ENCODE peak calls at places on chromosomes 7 and 10, in seven cellular contexts. One of them, this sample, is unnamed.
A peak's percentile ranks its signal among the peaks of the same experiment; 100 is the strongest.

GRCh38 chr7:18086165-18087030 is 58.8 kb upstream of the PRPS1L1 start:
- DNase-seq in A673: no peak
- DNase-seq in cardiac fibroblast: peak; percentile 42
- DNase-seq in body of pancreas: peak; percentile 13
- DNase-seq in foreskin fibroblast: peak; percentile 30
- DNase-seq in foreskin keratinocyte: peak; percentile 8
- DNase-seq in endothelial cell: peak; percentile 17
- DNase-seq in this sample: no peak

GRCh38 chr7:21568762-21569161 is 25.9 kb downstream of the DNAH11 start:
- DNase-seq in A673: peak; percentile 27
- DNase-seq in cardiac fibroblast: no peak
- DNase-seq in body of pancreas: no peak
- DNase-seq in foreskin fibroblast: no peak
- DNase-seq in foreskin keratinocyte: no peak
- DNase-seq in endothelial cell: no peak
- DNase-seq in this sample: peak; percentile 39

GRCh38 chr10:11181996-11182395 is 164.3 kb downstream of the CELF2 start:
- DNase-seq in A673: no peak
- DNase-seq in cardiac fibroblast: no peak
- DNase-seq in body of pancreas: peak; percentile 69
- DNase-seq in foreskin fibroblast: no peak
- DNase-seq in foreskin keratinocyte: no peak
- DNase-seq in endothelial cell: no peak
- DNase-seq in this sample: no peak

GRCh38 chr7:26990268-26990667 is 105.5 kb downstream of the HOXA1 start:
- DNase-seq in A673: no peak
- DNase-seq in cardiac fibroblast: no peak
- DNase-seq in body of pancreas: no peak
- DNase-seq in foreskin fibroblast: peak; percentile 34
- DNase-seq in foreskin keratinocyte: peak; percentile 59
- DNase-seq in endothelial cell: no peak
- DNase-seq in this sample: no peak

GRCh38 chr10:75910032-75910431 is 478.6 kb downstream of the LRMDA start:
- DNase-seq in A673: peak; percentile 5
- DNase-seq in cardiac fibroblast: peak; percentile 65
- DNase-seq in body of pancreas: peak; percentile 27
- DNase-seq in foreskin fibroblast: peak; percentile 53
- DNase-seq in foreskin keratinocyte: peak; percentile 11
- DNase-seq in endothelial cell: no peak
- DNase-seq in this sample: peak; percentile 32

GRCh38 chr10:17216217-17216900 is 11.7 kb upstream of the VIM start:
- DNase-seq in A673: peak; percentile 94
- DNase-seq in cardiac fibroblast: peak; percentile 98
- DNase-seq in body of pancreas: peak; percentile 36
- DNase-seq in foreskin fibroblast: peak; percentile 95
- DNase-seq in foreskin keratinocyte: peak; percentile 98
- DNase-seq in endothelial cell: no peak
- DNase-seq in this sample: peak; percentile 92

GRCh38 chr10:1151071-1152033 is 95.2 kb downstream of the WDR37 start:
- DNase-seq in A673: no peak
- DNase-seq in cardiac fibroblast: no peak
- DNase-seq in body of pancreas: no peak
- DNase-seq in foreskin fibroblast: no peak
- DNase-seq in foreskin keratinocyte: peak; percentile 66
- DNase-seq in endothelial cell: no peak
- DNase-seq in this sample: no peak

GRCh38 chr7:78139335-78139734 is 340.8 kb downstream of the PHTF2 start:
- DNase-seq in A673: peak; percentile 25
- DNase-seq in cardiac fibroblast: no peak
- DNase-seq in body of pancreas: peak; percentile 8
- DNase-seq in foreskin fibroblast: peak; percentile 89
- DNase-seq in foreskin keratinocyte: peak; percentile 37
- DNase-seq in endothelial cell: no peak
- DNase-seq in this sample: no peak

GRCh38 chr10:11036424-11037011 is 18.8 kb downstream of the CELF2 start:
- DNase-seq in A673: peak; percentile 52
- DNase-seq in cardiac fibroblast: peak; percentile 69
- DNase-seq in body of pancreas: peak; percentile 63
- DNase-seq in foreskin fibroblast: peak; percentile 86
- DNase-seq in foreskin keratinocyte: peak; percentile 52
- DNase-seq in endothelial cell: peak; percentile 52
- DNase-seq in this sample: no peak

GRCh38 chr7:1946461-1947450 is 276.7 kb downstream of the ELFN1 start:
- DNase-seq in A673: no peak
- DNase-seq in cardiac fibroblast: no peak
- DNase-seq in body of pancreas: no peak
- DNase-seq in foreskin fibroblast: no peak
- DNase-seq in foreskin keratinocyte: no peak
- DNase-seq in endothelial cell: no peak
- DNase-seq in this sample: no peak

GRCh38 chr10:32489935-32490334 is 44.0 kb downstream of the CCDC7 start:
- DNase-seq in A673: no peak
- DNase-seq in cardiac fibroblast: no peak
- DNase-seq in body of pancreas: no peak
- DNase-seq in foreskin fibroblast: no peak
- DNase-seq in foreskin keratinocyte: peak; percentile 4
- DNase-seq in endothelial cell: no peak
- DNase-seq in this sample: no peak

GRCh38 chr7:147852833-147853232 is 737.7 kb upstream of the C7orf33 start:
- DNase-seq in A673: no peak
- DNase-seq in cardiac fibroblast: no peak
- DNase-seq in body of pancreas: no peak
- DNase-seq in foreskin fibroblast: no peak
- DNase-seq in foreskin keratinocyte: no peak
- DNase-seq in endothelial cell: no peak
- DNase-seq in this sample: no peak

GRCh38 chr7:6608081-6608480 is 7.3 kb upstream of the ZNF853 start:
- DNase-seq in A673: no peak
- DNase-seq in cardiac fibroblast: no peak
- DNase-seq in body of pancreas: no peak
- DNase-seq in foreskin fibroblast: no peak
- DNase-seq in foreskin keratinocyte: no peak
- DNase-seq in endothelial cell: no peak
- DNase-seq in this sample: no peak

GRCh38 chr7:35869810-35870209 is 69.0 kb downstream of the SEPTIN7 start:
- DNase-seq in A673: no peak
- DNase-seq in cardiac fibroblast: peak; percentile 41
- DNase-seq in body of pancreas: no peak
- DNase-seq in foreskin fibroblast: peak; percentile 46
- DNase-seq in foreskin keratinocyte: no peak
- DNase-seq in endothelial cell: no peak
- DNase-seq in this sample: no peak

GRCh38 chr10:128047991-128048826 is 78.0 kb downstream of the MKI67 start:
- DNase-seq in A673: no peak
- DNase-seq in cardiac fibroblast: peak; percentile 92
- DNase-seq in body of pancreas: peak; percentile 44
- DNase-seq in foreskin fibroblast: no peak
- DNase-seq in foreskin keratinocyte: peak; percentile 89
- DNase-seq in endothelial cell: no peak
- DNase-seq in this sample: peak; percentile 92

GRCh38 chr10:3260066-3260834 is 87.7 kb upstream of the PITRM1 start:
- DNase-seq in A673: no peak
- DNase-seq in cardiac fibroblast: no peak
- DNase-seq in body of pancreas: no peak
- DNase-seq in foreskin fibroblast: no peak
- DNase-seq in foreskin keratinocyte: no peak
- DNase-seq in endothelial cell: no peak
- DNase-seq in this sample: no peak

GRCh38 chr7:135774284-135774683 is 25.7 kb upstream of the FAM180A start:
- DNase-seq in A673: no peak
- DNase-seq in cardiac fibroblast: peak; percentile 20
- DNase-seq in body of pancreas: peak; percentile 37
- DNase-seq in foreskin fibroblast: peak; percentile 86
- DNase-seq in foreskin keratinocyte: peak; percentile 87
- DNase-seq in endothelial cell: no peak
- DNase-seq in this sample: no peak

GRCh38 chr10:21526184-21526951 is 886 bp upstream of the SKIDA1 start:
- DNase-seq in A673: peak; percentile 92
- DNase-seq in cardiac fibroblast: peak; percentile 92
- DNase-seq in body of pancreas: peak; percentile 78
- DNase-seq in foreskin fibroblast: peak; percentile 92
- DNase-seq in foreskin keratinocyte: peak; percentile 65
- DNase-seq in endothelial cell: peak; percentile 75
- DNase-seq in this sample: peak; percentile 86

GRCh38 chr10:15719899-15720634 is at the start of gene ITGA8:
- DNase-seq in A673: peak; percentile 40
- DNase-seq in cardiac fibroblast: peak; percentile 26
- DNase-seq in body of pancreas: no peak
- DNase-seq in foreskin fibroblast: peak; percentile 44
- DNase-seq in foreskin keratinocyte: no peak
- DNase-seq in endothelial cell: peak; percentile 72
- DNase-seq in this sample: peak; percentile 4

GRCh38 chr7:30861612-30862011 is 50.0 kb upstream of the AQP1 start:
- DNase-seq in A673: no peak
- DNase-seq in cardiac fibroblast: no peak
- DNase-seq in body of pancreas: no peak
- DNase-seq in foreskin fibroblast: no peak
- DNase-seq in foreskin keratinocyte: no peak
- DNase-seq in endothelial cell: no peak
- DNase-seq in this sample: no peak

GRCh38 chr7:80589561-80590083 is 48.8 kb upstream of the CD36 start:
- DNase-seq in A673: no peak
- DNase-seq in cardiac fibroblast: no peak
- DNase-seq in body of pancreas: no peak
- DNase-seq in foreskin fibroblast: no peak
- DNase-seq in foreskin keratinocyte: no peak
- DNase-seq in endothelial cell: no peak
- DNase-seq in this sample: no peak

GRCh38 chr7:143255564-143255963 is 7.7 kb upstream of the GSTK1 start:
- DNase-seq in A673: no peak
- DNase-seq in cardiac fibroblast: peak; percentile 57
- DNase-seq in body of pancreas: no peak
- DNase-seq in foreskin fibroblast: no peak
- DNase-seq in foreskin keratinocyte: no peak
- DNase-seq in endothelial cell: no peak
- DNase-seq in this sample: peak; percentile 63

GRCh38 chr10:110764378-110764777 is 107.3 kb upstream of the PDCD4 start:
- DNase-seq in A673: no peak
- DNase-seq in cardiac fibroblast: no peak
- DNase-seq in body of pancreas: no peak
- DNase-seq in foreskin fibroblast: peak; percentile 15
- DNase-seq in foreskin keratinocyte: no peak
- DNase-seq in endothelial cell: no peak
- DNase-seq in this sample: no peak

GRCh38 chr10:71247306-71247705 is 34.9 kb downstream of the UNC5B start:
- DNase-seq in A673: no peak
- DNase-seq in cardiac fibroblast: no peak
- DNase-seq in body of pancreas: no peak
- DNase-seq in foreskin fibroblast: no peak
- DNase-seq in foreskin keratinocyte: no peak
- DNase-seq in endothelial cell: no peak
- DNase-seq in this sample: no peak

GRCh38 chr7:130491841-130492518 is at the start of gene MEST:
- DNase-seq in A673: peak; percentile 65
- DNase-seq in cardiac fibroblast: peak; percentile 57
- DNase-seq in body of pancreas: peak; percentile 31
- DNase-seq in foreskin fibroblast: peak; percentile 57
- DNase-seq in foreskin keratinocyte: no peak
- DNase-seq in endothelial cell: peak; percentile 14
- DNase-seq in this sample: no peak
- TF ChIP-seq CTCF in A673: no peak
- TF ChIP-seq CTCF in cardiac fibroblast: no peak
- TF ChIP-seq CTCF in body of pancreas: no peak
- TF ChIP-seq CTCF in foreskin fibroblast: no peak
- TF ChIP-seq CTCF in foreskin keratinocyte: no peak
- TF ChIP-seq CTCF in endothelial cell: no peak
- TF ChIP-seq CTCF in this sample: no peak

GRCh38 chr7:3984456-3984855 is 683.4 kb downstream of the SDK1 start:
- DNase-seq in A673: no peak
- DNase-seq in cardiac fibroblast: no peak
- DNase-seq in body of pancreas: no peak
- DNase-seq in foreskin fibroblast: no peak
- DNase-seq in foreskin keratinocyte: no peak
- DNase-seq in endothelial cell: no peak
- DNase-seq in this sample: no peak
- TF ChIP-seq CTCF in A673: no peak
- TF ChIP-seq CTCF in cardiac fibroblast: no peak
- TF ChIP-seq CTCF in body of pancreas: no peak
- TF ChIP-seq CTCF in foreskin fibroblast: no peak
- TF ChIP-seq CTCF in foreskin keratinocyte: no peak
- TF ChIP-seq CTCF in endothelial cell: no peak
- TF ChIP-seq CTCF in this sample: no peak

GRCh38 chr7:73436031-73436929 is 2.7 kb downstream of the FZD9 start:
- DNase-seq in A673: peak; percentile 52
- DNase-seq in cardiac fibroblast: no peak
- DNase-seq in body of pancreas: no peak
- DNase-seq in foreskin fibroblast: peak; percentile 26
- DNase-seq in foreskin keratinocyte: no peak
- DNase-seq in endothelial cell: no peak
- DNase-seq in this sample: no peak
- TF ChIP-seq CTCF in A673: no peak
- TF ChIP-seq CTCF in cardiac fibroblast: no peak
- TF ChIP-seq CTCF in body of pancreas: no peak
- TF ChIP-seq CTCF in foreskin fibroblast: no peak
- TF ChIP-seq CTCF in foreskin keratinocyte: no peak
- TF ChIP-seq CTCF in endothelial cell: no peak
- TF ChIP-seq CTCF in this sample: no peak

GRCh38 chr10:63887026-63887589 is 365.9 kb downstream of the REEP3 start:
- DNase-seq in A673: peak; percentile 20
- DNase-seq in cardiac fibroblast: no peak
- DNase-seq in body of pancreas: peak; percentile 7
- DNase-seq in foreskin fibroblast: no peak
- DNase-seq in foreskin keratinocyte: no peak
- DNase-seq in endothelial cell: peak; percentile 34
- DNase-seq in this sample: peak; percentile 9
- TF ChIP-seq CTCF in A673: peak; percentile 42
- TF ChIP-seq CTCF in cardiac fibroblast: peak; percentile 7
- TF ChIP-seq CTCF in body of pancreas: no peak
- TF ChIP-seq CTCF in foreskin fibroblast: no peak
- TF ChIP-seq CTCF in foreskin keratinocyte: peak; percentile 19
- TF ChIP-seq CTCF in endothelial cell: no peak
- TF ChIP-seq CTCF in this sample: peak; percentile 19

This sample was measured in NB4.